ENCODE peak calls at places on chromosomes 7 and 10, in four cellular contexts. Z is GM12878, G is GM12891, J is K562. N is an unnamed sample.
A peak's percentile ranks its signal among the peaks of the same experiment; 100 is the strongest.

GRCh38 chr10:48613015-48613414 is 8.1 kb upstream of the ARHGAP22 start:
- DNase-seq in Z (no peak), J (no peak), G (no peak), N (no peak)

GRCh38 chr7:44965441-44965903 is 13.3 kb downstream of the MYO1G start:
- DNase-seq in Z (no peak), J (no peak), G (no peak), N (no peak)

GRCh38 chr10:61643316-61643751 is 19.4 kb upstream of the CABCOCO1 start:
- DNase-seq in Z (no peak), J (no peak), G (no peak), N (no peak)

GRCh38 chr7:74092321-74092963 is 8.8 kb downstream of the LIMK1 start:
- DNase-seq in G (no peak), J (peak; percentile 18), Z (no peak), N (no peak)

GRCh38 chr7:87414400-87415188 is 60.9 kb downstream of the ABCB4 start:
- DNase-seq in G (no peak), J (no peak), Z (no peak), N (no peak)

GRCh38 chr10:71772832-71773220 is 494 bp downstream of the VSIR start:
- DNase-seq in G (no peak), J (no peak), Z (no peak), N (no peak)

GRCh38 chr10:8193546-8193945 is 139.1 kb downstream of the GATA3 start:
- DNase-seq in J (no peak), G (no peak), Z (no peak), N (no peak)

GRCh38 chr7:106180721-106181120 is 68.6 kb upstream of the SYPL1 start:
- DNase-seq in J (no peak), Z (no peak), G (no peak), N (no peak)

GRCh38 chr7:85748861-85749260 is 562.0 kb upstream of the SEMA3D start:
- DNase-seq in G (no peak), J (no peak), Z (no peak), N (no peak)

DNA sequence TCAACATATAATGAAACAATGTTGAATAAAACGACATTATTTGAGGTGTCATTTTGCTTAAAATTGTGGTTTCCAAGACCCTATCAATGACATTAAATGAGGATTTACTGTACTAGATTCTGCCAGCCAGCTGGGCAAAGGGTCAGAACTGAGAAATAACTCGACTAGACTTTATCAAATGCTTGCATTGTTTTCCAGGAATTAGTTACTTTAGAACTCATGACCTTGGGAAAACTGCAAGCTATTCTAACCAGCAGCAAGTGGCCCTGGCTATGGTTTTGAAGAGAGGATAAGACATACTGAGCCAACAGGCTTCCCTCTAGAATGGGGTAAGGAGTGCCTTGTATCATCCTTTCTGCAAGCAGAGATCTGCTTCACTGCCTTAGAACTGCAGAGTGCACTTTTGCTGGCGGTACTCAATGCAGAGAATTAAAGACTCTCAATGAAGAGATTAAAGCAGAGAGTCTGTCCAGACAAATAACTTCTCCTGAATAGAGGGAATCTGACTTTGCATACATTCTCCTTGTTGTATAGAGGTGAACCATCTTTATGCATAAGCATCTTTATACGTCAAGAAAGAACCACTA is 281.5 kb downstream of the ARL4A start:
- DNase-seq in Z (no peak), G (no peak), J (no peak), N (no peak)
- TF ChIP-seq SPI1 in Z (no peak), G (no peak), J (no peak), N (no peak)

DNA sequence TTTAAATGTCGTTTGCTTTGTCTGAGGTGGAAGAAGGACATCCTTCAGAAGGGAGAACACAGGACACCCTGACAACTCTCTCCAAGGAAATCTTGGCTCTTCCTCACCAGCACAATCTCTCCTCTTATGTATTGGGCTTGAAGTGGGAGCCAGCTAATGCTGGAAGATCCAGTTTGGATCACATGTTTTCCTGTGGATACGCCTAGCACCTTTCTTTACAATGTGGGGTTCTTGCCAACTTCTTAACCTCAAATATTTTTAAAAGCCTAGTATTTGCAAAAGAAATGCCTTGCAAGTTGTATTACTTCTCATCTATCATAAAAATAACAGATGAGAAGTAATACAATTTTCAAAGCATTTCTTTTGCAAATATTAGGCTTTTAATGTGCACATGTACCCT is 76.4 kb downstream of the FRMD4A start:
- DNase-seq in G (no peak), Z (no peak), J (no peak), N (no peak)
- TF ChIP-seq SPI1 in G (no peak), Z (no peak), J (no peak), N (no peak)

GRCh38 chr10:122222638-122223037 is 48.5 kb upstream of the BTBD16 start:
- DNase-seq in Z (no peak), G (no peak), J (no peak), N (no peak)

GRCh38 chr10:122224159-122224558 is 46.9 kb upstream of the BTBD16 start:
- DNase-seq in J (no peak), Z (no peak), G (no peak), N (no peak)

GRCh38 chr10:122219340-122219739 is 51.8 kb upstream of the BTBD16 start:
- DNase-seq in G (no peak), J (no peak), Z (no peak), N (no peak)

GRCh38 chr10:122220736-122221135 is 50.4 kb upstream of the BTBD16 start:
- DNase-seq in J (no peak), G (no peak), Z (no peak), N (no peak)

DNA sequence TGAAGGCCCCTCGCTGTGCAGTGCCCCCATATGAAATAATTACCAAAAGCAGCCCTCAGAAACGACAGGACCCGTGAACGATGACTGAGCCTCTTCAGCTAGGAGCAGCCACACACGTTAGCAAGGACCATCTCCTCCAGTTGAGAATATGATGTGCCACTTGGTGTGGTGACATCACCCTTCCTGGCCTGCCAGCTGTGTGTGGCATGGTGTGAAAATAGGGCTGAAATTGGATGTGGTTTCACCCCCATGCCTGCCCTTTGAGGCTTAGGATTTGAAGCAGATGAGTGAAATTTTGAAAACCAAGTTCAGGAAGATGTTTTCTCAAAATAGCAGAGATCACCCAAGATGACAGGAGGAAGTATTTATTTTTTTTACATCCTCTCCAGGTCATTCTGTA is 49.1 kb upstream of the BTBD16 start:
- DNase-seq in G (no peak), J (no peak), Z (no peak), N (no peak)
- TF ChIP-seq SPI1 in G (no peak), J (no peak), Z (no peak), N (no peak)

GRCh38 chr10:101624526-101625102 is 36.5 kb downstream of the DPCD start:
- DNase-seq in G (no peak), J (no peak), Z (no peak), N (no peak)
- TF ChIP-seq SPI1 in G (no peak), J (no peak), Z (no peak), N (no peak)